ENCODE peak calls at places on chromosome 18, in ten cellular contexts. I is cardiac fibroblast, C is GM23338, K is tibial nerve, J is AG04450, H is IMR-90, W is stomach, U is kidney epithelial cell, G is K562, E is hepatocyte. F is an unnamed sample.

GRCh38 chr18:46563317-46563716 is 93.7 kb downstream of the LOXHD1 start:
- DNase-seq in G (no peak), K (no peak), I (no peak), U (no peak), E (no peak), C (peak; percentile 54), J (no peak), W (no peak), H (no peak), F (no peak)

GRCh38 chr18:22286576-22286975 is 117.2 kb downstream of the GATA6 start:
- DNase-seq in G (no peak), K (no peak), I (peak; percentile 72), H (no peak), E (peak; percentile 14), J (no peak), W (peak; percentile 75), U (no peak), C (no peak), F (no peak)

GRCh38 chr18:29459986-29460385 is 1283.1 kb upstream of the CDH2 start:
- DNase-seq in G (no peak), J (no peak), H (no peak), K (no peak), C (no peak), I (no peak), E (no peak), U (no peak), W (no peak), F (no peak)

GRCh38 chr18:35510071-35511010 is 12.6 kb upstream of the INO80C start:
- DNase-seq in I (no peak), J (no peak), E (no peak), H (no peak), K (no peak), U (no peak), G (no peak), W (no peak), C (no peak), F (no peak)

GRCh38 chr18:50902797-50903196 is 23.9 kb downstream of the ME2 start:
- DNase-seq in C (no peak), K (no peak), J (no peak), U (no peak), H (no peak), E (no peak), I (no peak), W (no peak), G (no peak), F (no peak)

GRCh38 chr18:69557246-69557781 is 156.6 kb downstream of the DOK6 start:
- DNase-seq in G (no peak), H (no peak), U (no peak), E (no peak), W (no peak), I (no peak), K (no peak), J (no peak), C (peak; percentile 44), F (no peak)

GRCh38 chr18:8999872-9000271 is 102.6 kb upstream of the NDUFV2 start:
- DNase-seq in H (no peak), G (no peak), U (no peak), E (no peak), I (no peak), J (no peak), W (no peak), K (no peak), C (peak; percentile 13), F (no peak)

GRCh38 chr18:26468931-26469340 is 79.4 kb downstream of the KCTD1 start:
- DNase-seq in W (no peak), G (peak; percentile 57), E (peak; percentile 77), K (no peak), I (no peak), J (no peak), H (no peak), C (peak; percentile 84), U (no peak), F (peak; percentile 46)

GRCh38 chr18:73414598-73414997 is 546.8 kb upstream of the NETO1 start:
- DNase-seq in J (no peak), E (no peak), G (no peak), K (no peak), H (peak; percentile 44), U (no peak), W (no peak), I (no peak), C (no peak), F (no peak)
- TF ChIP-seq CTCF in J (no peak), E (no peak), G (no peak), K (no peak), H (no peak), U (no peak), W (no peak), I (no peak), C (no peak), F (no peak)

GRCh38 chr18:78792094-78792493 is 187.5 kb upstream of the SALL3 start:
- DNase-seq in I (no peak), W (no peak), K (no peak), J (no peak), G (no peak), C (no peak), H (no peak), E (no peak), U (no peak), F (no peak)

GRCh38 chr18:78793313-78793712 is 186.3 kb upstream of the SALL3 start:
- DNase-seq in G (no peak), I (no peak), K (no peak), E (no peak), W (no peak), H (no peak), U (no peak), J (no peak), C (no peak), F (no peak)

GRCh38 chr18:78792736-78793135 is 186.9 kb upstream of the SALL3 start:
- DNase-seq in E (no peak), G (no peak), W (no peak), K (no peak), J (no peak), C (no peak), I (no peak), H (no peak), U (no peak), F (no peak)

GRCh38 chr18:78796693-78797455 is 182.7 kb upstream of the SALL3 start:
- DNase-seq in H (no peak), U (no peak), J (no peak), W (no peak), I (no peak), G (no peak), K (no peak), E (no peak), C (no peak), F (no peak)

DNA sequence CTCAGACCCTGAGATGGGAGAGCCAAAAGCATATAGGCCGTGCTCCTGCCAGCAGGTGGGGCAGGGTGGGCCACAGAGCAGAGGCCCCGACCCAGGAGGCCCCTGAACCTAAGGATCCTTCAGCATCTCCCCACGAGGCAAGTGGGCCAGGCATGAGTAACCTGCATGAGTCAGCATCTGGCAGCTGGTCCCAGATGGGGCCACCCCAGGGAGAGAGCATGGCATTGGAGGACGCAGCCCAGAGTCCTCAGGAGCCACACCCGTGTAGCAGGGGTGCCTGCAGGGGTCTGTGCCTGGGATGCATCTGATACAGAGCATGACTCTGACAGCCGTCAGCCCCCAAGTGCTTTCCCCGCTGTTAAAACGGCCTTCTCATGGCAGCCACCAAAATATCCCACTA is 185.6 kb upstream of the SALL3 start:
- DNase-seq in G (no peak), W (no peak), C (no peak), U (no peak), J (no peak), E (no peak), K (no peak), I (no peak), H (no peak), F (no peak)
- TF ChIP-seq CTCF in G (no peak), W (no peak), C (no peak), U (no peak), J (no peak), E (no peak), K (no peak), I (no peak), H (no peak), F (no peak)

DNA sequence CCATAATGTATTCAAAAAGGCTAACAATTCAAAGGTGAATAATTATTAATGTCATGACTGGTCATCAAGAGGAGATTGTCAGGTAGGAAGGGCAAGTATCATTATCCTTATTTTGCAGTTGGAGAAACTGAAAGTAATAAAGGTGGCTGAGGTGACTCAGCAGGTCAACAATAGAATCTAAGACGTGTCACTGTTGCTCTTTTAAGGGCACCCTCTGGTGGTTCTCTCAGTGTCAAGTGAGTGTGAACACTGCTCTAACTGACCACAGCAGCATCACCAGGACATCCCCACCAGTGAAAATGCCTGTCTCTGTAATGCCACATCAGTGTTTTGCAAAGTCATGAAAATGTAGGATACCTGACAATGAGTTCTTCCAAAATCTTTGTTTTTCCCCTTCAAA is 69.7 kb downstream of the DCC start:
- DNase-seq in I (no peak), W (no peak), K (no peak), H (no peak), E (peak; percentile 38), U (peak; percentile 7), J (no peak), C (peak; percentile 24), G (no peak), F (peak; percentile 20)
- TF ChIP-seq CTCF in I (no peak), W (no peak), K (no peak), H (no peak), E (peak; percentile 27), U (peak; percentile 25), J (no peak), C (no peak), G (no peak), F (peak; percentile 34)

GRCh38 chr18:49446481-49446880 is 14.0 kb downstream of the DYM start:
- DNase-seq in J (no peak), K (no peak), H (peak; percentile 18), I (no peak), E (no peak), W (no peak), G (no peak), C (no peak), U (no peak), F (no peak)

GRCh38 chr18:49444599-49444998 is 15.8 kb downstream of the DYM start:
- DNase-seq in C (no peak), E (no peak), I (no peak), K (no peak), J (no peak), U (no peak), H (no peak), G (no peak), W (no peak), F (no peak)

GRCh38 chr18:49443837-49444236 is 16.6 kb downstream of the DYM start:
- DNase-seq in G (no peak), E (no peak), H (no peak), W (no peak), U (no peak), I (no peak), J (no peak), C (no peak), K (no peak), F (no peak)

DNA sequence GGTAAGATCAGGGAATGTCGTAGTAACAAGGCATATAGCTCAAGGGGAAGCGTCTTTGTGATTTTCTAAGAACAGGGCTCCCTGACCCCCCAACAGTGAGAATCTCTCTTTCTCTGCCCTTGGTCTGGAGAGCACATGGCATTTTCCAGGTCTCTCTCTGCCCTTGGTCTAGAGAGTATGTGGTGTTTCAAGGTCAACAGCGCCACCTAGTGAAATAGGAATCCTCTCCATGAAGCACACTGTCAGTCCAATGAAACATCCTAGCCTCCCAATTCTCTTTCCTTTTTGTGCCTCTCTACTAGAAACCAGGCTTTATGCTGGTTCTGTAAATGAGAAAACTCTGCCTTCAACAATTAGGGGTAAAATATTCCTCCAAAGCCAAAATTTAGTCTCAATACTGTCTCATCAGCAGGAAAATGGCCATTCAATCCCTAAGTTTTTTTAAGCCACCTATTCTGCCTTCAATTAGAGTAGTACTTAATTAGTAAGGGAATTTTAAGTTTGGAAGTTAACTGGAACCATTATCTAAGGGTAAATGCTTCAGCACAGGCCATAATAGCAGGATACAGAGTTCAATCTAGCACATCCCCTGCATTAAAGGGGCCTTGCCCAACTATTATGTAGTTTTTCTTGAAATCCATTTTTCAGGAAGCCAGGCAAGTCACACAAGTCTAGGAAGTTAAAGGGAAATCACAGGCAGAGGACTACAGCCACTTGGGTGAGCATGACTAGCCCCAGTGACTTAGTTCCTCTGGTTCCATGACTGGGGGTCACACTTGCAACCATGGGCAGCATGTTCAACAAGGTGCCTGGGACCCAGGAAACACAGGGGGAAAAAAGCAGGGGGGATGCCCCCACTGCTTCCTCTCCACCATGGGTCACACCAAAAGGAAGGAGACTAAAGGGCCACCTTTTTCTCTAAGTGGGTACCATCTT is 12.4 kb downstream of the DYM start:
- DNase-seq in G (peak; percentile 12), I (peak; percentile 73), K (no peak), H (peak; percentile 70), U (no peak), J (no peak), E (peak; percentile 60), W (no peak), C (peak; percentile 94), F (no peak)
- TF ChIP-seq CTCF in G (peak; percentile 40), I (peak; percentile 73), K (peak; percentile 27), H (peak; percentile 48), U (peak; percentile 35), J (peak; percentile 50), E (peak; percentile 39), W (no peak), C (peak; percentile 81), F (peak; percentile 39)